ENCODE peak calls at places on chromosomes 3 and 15, in five cellular contexts. I is GM12891, B is uterus, U is vagina, O is prostate gland. J is an unnamed sample.

GRCh38 chr3:104907507-104907906 is 459.2 kb upstream of the ALCAM start:
- DNase-seq in O (no peak), I (no peak), B (no peak), U (no peak), J (peak; percentile 7)

GRCh38 chr3:194604837-194605236 is 28.4 kb downstream of the TMEM44 start:
- DNase-seq in O (no peak), I (no peak), U (no peak), B (no peak), J (no peak)

GRCh38 chr15:78209646-78210348 is 24.6 kb downstream of the ACSBG1 start:
- DNase-seq in B (no peak), U (peak; percentile 49), I (no peak), O (peak; percentile 91), J (no peak)

GRCh38 chr15:88484781-88485246 is 17.3 kb downstream of the MRPS11 start:
- DNase-seq in O (no peak), B (no peak), I (no peak), U (no peak), J (no peak)

GRCh38 chr3:149555941-149556340 is 81.4 kb downstream of the TM4SF4 start:
- DNase-seq in I (no peak), U (no peak), O (no peak), B (no peak), J (no peak)

GRCh38 chr3:153614563-153614962 is 452.5 kb downstream of the RAP2B start:
- DNase-seq in B (no peak), I (no peak), O (no peak), U (no peak), J (no peak)

GRCh38 chr15:80709542-80709941 is 14.4 kb downstream of the ABHD17C start:
- DNase-seq in U (no peak), B (no peak), I (no peak), O (peak; percentile 76), J (no peak)

GRCh38 chr3:159855599-159856495 is 132.8 kb upstream of the IL12A start:
- DNase-seq in B (no peak), O (no peak), I (no peak), U (no peak), J (no peak)

GRCh38 chr3:126451511-126451910 is 24.2 kb downstream of the ZXDC start:
- DNase-seq in O (no peak), I (no peak), U (peak; percentile 49), B (no peak), J (no peak)

GRCh38 chr15:95287774-95288173 is 1042.7 kb upstream of the NR2F2 start:
- DNase-seq in O (no peak), U (no peak), I (no peak), B (no peak), J (no peak)

GRCh38 chr3:21435871-21436270 is 315.1 kb downstream of the ZNF385D start:
- DNase-seq in O (no peak), U (no peak), B (no peak), I (no peak), J (peak; percentile 23)

GRCh38 chr15:57947781-57948180 is 117.7 kb downstream of the ALDH1A2 start:
- DNase-seq in I (no peak), O (no peak), U (no peak), B (peak; percentile 45), J (no peak)

GRCh38 chr15:27514526-27514925 is 543.5 kb downstream of the GABRG3 start:
- DNase-seq in I (no peak), B (no peak), O (no peak), U (no peak), J (no peak)

GRCh38 chr3:134463676-134464611 is 21.8 kb downstream of the ANAPC13 start:
- DNase-seq in B (peak; percentile 92), O (no peak), I (no peak), U (no peak), J (no peak)

GRCh38 chr15:78987891-78988360 is 43.1 kb upstream of the CTSH start:
- DNase-seq in U (no peak), I (no peak), B (no peak), O (no peak), J (no peak)

GRCh38 chr15:60966316-60966715 is 262.8 kb downstream of the RORA start:
- DNase-seq in I (no peak), U (no peak), B (no peak), O (no peak), J (no peak)

GRCh38 chr3:45958333-45958791 is 15.1 kb downstream of the CXCR6 start:
- DNase-seq in O (no peak), I (no peak), B (peak; percentile 32), U (no peak), J (no peak)

GRCh38 chr15:95485367-95485766 is 845.1 kb upstream of the NR2F2 start:
- DNase-seq in U (no peak), B (no peak), O (no peak), I (no peak), J (no peak)

DNA sequence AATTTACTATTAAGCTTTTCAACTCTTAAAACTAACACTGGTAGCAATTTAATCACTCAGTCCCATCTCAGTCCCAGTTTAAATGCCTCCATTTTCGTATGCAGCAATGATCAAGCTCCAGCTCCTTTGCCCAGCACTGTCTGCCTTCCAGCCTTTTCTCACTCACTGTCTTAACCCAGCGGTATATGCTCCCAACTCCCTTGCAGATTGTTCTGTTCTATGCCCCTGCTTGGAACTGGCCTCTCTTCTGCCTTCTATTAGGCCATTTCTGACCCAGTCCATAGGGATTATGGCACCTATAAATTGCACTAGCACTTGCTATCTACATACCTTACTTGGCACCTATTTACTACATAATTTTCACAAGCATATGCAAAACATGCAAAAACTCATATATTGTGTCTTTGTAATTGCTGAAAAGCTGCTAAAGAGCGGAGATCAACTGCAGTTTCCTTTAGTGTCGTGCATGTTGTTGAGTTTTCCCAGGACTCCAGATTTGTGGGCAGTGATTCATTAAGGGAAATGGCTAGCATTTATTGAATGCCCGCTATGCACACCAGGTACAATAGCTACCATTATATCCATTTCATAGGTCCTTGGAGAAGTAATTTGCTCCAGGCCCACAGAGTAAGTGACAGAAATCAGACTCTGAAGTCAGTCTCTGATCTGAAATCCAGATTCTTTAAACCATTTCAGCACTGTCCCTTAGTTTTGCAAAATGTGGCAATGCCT is 24.4 kb downstream of the CRBN start:
- DNase-seq in O (no peak), B (no peak), U (no peak), I (no peak), J (no peak)
- TF ChIP-seq POLR2A in O (no peak), B (no peak), U (no peak), I (peak; percentile 25), J (no peak)

GRCh38 chr3:48739955-48740823 is 23.2 kb upstream of the IP6K2 start:
- DNase-seq in I (peak; percentile 62), B (peak; percentile 84), U (no peak), O (peak; percentile 68), J (peak; percentile 91)
- TF ChIP-seq POLR2A in I (no peak), B (no peak), U (no peak), O (no peak), J (no peak)

DNA sequence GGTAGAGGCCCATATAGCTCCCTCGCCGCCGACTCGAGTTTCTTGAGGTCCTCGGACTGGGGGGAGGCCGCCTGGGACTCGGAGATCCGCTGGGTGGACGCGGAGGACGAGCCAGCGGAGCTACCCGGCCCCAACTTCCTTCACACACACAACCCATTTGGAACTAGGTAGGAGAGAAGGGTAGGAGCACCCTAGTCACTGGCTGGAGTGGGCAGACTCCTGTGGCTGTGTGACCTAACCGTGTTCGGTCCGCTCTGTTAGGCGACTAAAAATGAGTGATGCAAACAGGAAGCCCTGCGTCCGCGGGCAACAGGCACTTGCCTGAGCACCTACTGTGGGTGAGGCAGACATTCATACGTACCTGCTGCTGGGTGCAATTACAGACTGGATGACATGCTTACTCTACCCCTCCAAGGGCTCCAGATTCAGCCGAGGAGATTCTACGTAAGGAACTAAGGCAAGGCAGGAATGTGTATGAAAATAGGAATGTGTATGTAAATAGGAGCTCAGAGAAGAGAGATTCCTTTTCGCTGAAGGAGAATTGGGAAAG is 4.6 kb upstream of the SIN3A start:
- DNase-seq in O (no peak), U (no peak), B (no peak), I (peak; percentile 42), J (peak; percentile 63)
- TF ChIP-seq POLR2A in O (no peak), U (no peak), B (no peak), I (peak; percentile 45), J (peak; percentile 34)

DNA sequence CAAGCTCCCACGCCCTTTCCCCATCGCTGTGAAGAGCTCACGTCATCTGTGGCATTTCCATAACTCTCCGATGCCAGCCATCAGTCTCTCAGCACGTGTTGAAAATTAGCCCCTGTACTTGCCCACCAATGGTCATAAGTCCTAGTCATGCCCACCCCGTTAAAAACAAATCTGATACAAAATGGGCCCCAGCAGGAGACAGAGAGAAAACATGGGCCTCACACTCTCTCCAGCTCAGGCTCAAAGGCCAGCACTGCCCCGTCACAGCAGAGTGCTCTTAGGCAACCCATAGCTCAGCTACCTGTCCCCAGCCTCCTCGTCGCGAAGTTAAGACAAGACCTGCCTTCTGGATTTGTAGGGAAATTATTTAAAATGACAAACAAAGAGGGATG is 5.2 kb downstream of the GOLGA8B start:
- DNase-seq in I (no peak), U (no peak), B (no peak), O (no peak), J (no peak)
- TF ChIP-seq POLR2A in I (no peak), U (no peak), B (no peak), O (no peak), J (no peak)

GRCh38 chr3:98966862-98967554 is 65.5 kb upstream of the DCBLD2 start:
- DNase-seq in I (no peak), O (no peak), B (no peak), U (no peak), J (no peak)
- TF ChIP-seq POLR2A in I (no peak), O (no peak), B (no peak), U (no peak), J (peak; percentile 63)

DNA sequence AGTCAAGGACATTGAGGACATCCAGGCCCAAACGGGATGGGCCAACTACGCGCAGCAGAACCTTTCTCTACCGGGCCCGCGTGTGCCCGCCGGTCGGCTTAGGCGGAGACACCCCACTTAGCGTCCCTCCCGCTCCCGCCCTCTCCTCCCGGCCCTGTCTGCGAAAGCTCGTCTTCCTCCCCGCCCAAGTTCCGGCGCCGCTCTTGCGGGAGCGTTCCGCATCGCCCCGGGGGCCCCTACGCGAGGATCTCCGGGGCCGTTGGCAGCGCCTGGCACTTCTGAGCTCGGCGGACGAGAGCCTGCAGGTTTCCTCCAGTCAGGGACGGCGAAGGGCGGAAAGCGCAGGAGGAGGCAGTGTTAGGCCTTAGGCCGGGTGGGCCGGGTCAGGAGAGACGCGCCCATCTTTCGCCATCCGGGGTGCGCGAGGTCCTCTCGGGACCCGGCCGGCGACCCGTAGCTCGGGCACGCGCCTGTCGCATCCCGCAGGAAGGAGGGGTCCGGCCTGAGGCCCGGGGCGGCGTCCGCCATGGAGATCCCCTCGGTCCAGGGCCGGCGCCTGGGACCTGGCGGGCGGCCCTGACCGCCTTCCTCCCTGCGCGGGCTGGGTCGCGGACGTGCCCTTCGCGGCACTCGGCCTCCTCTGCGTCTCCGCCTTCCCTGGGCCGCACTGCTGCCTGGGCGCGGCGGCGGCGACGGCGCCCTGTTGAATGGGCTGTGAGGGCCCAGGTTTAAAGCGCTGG is at the start of gene FEM1B:
- DNase-seq in O (peak; percentile 88), B (peak; percentile 90), U (no peak), I (peak; percentile 85), J (peak; percentile 52)
- TF ChIP-seq POLR2A in O (peak; percentile 47), B (peak; percentile 74), U (peak; percentile 43), I (peak; percentile 88), J (peak; percentile 36)

J was measured in H54.